ENCODE peak calls at places on chromosomes 16 and 17, in four cellular contexts. P, L, O and M are unnamed samples.

GRCh38 chr17:6473128-6473767 is 29.0 kb downstream of the PIMREG start:
- DNase-seq in P (peak; percentile 88), L (peak; percentile 84), O (peak; percentile 65), M (peak; percentile 81)

GRCh38 chr17:83083368-83084201 is 4.2 kb downstream of the METRNL start:
- DNase-seq in P (no peak), L (no peak), O (no peak), M (no peak)

GRCh38 chr16:89445166-89445565 is 45.2 kb downstream of the ANKRD11 start:
- DNase-seq in P (no peak), L (no peak), O (no peak), M (no peak)

GRCh38 chr16:58492066-58492465 is 7.9 kb upstream of the NDRG4 start:
- DNase-seq in P (no peak), L (no peak), O (no peak), M (no peak)

GRCh38 chr17:44589316-44590071 is 32.2 kb downstream of the FZD2 start:
- DNase-seq in P (no peak), L (no peak), O (no peak), M (no peak)

GRCh38 chr16:89292443-89293078 is 75.1 kb downstream of the ZNF778 start:
- DNase-seq in P (peak; percentile 76), L (peak; percentile 71), O (no peak), M (no peak)

GRCh38 chr17:38851434-38851833 is 2.1 kb downstream of the RPL23 start:
- DNase-seq in P (no peak), L (no peak), O (no peak), M (no peak)

GRCh38 chr16:16004314-16004749 is 54.9 kb downstream of the ABCC1 start:
- DNase-seq in P (no peak), L (no peak), O (no peak), M (no peak)

GRCh38 chr17:29880031-29880430 is 50.0 kb downstream of the SSH2 start:
- DNase-seq in P (no peak), L (no peak), O (no peak), M (no peak)

GRCh38 chr17:72702136-72702735 is 390.3 kb downstream of the SLC39A11 start:
- DNase-seq in P (no peak), L (no peak), O (no peak), M (no peak)

GRCh38 chr17:72724375-72724774 is 368.1 kb downstream of the SLC39A11 start:
- DNase-seq in P (no peak), L (no peak), O (no peak), M (no peak)

GRCh38 chr16:86753399-86753798 is 175.1 kb downstream of the FOXL1 start:
- DNase-seq in P (no peak), L (no peak), O (no peak), M (no peak)

GRCh38 chr16:1340730-1341494 is 7.5 kb downstream of the BAIAP3 start:
- DNase-seq in P (no peak), L (no peak), O (no peak), M (no peak)

DNA sequence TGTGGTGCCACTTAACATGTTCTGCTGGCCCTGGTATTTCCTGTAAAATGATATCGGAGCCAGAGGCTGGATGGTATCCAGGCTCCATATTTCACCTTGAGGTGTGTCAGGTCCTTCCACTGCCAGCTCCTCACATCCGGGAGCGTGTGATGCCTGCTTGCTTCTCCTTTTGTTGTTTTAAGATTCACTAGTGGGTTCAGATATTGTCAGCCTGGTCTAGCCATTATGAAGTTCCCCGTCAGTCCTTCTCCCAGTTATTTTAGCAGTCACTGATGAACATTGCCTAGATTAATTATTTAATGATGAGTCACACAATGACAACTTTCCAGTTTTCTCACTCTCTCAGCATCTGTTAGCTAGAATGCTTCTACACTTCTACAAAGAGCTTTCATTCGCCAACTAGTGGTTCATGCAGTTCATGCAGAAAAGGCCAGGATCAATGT is 11.3 kb downstream of the DNAAF1 start:
- DNase-seq in P (no peak), L (no peak), O (no peak), M (no peak)
- TF ChIP-seq CTCF in P (no peak), L (no peak), O (no peak), M (no peak)

DNA sequence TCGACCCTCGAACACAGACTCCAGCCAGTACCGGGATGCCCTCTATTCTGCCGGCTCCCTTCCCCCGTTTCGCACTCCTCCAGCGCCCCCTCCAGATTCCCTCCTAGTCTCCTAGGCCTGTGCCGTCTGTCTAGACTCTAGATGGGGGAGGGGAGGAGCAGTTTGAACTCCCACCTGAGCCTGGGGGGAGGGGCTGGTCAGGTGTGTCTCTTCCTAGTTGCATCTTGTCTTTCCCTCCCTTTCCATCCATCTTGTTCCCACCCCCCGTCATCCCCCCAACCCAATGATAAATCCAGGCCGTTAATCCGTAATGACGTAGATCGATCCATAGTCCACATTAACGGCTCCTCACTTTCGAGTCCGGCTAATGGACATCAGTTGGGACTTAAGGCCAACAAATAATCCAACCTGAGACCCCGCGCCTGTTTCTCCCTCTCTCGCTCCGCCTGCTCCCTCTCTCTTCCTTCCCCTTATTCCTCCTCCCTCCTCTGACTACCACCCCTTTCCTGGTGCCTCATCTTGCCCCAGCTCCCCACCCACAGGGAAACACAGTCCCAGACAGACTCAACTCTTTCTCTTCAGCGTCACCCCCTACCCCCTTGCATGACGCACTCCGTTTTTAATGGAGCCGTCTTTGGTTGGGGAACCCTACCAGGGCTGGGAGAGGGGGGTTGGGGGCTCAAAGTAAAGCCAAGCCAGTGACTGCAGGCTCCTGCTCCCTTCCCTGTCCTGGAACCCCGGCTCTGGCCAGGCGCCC is 3.3 kb upstream of the HOXB5 start:
- DNase-seq in P (no peak), L (no peak), O (no peak), M (no peak)
- H3K27me3 ChIP-seq in P (peaks cover 71% of the 10 kb centered on the region), L (peaks cover 3% of the 10 kb centered on the region), O (peaks cover 100% of the 10 kb centered on the region), M (no peaks in the 10 kb centered on the region)

DNA sequence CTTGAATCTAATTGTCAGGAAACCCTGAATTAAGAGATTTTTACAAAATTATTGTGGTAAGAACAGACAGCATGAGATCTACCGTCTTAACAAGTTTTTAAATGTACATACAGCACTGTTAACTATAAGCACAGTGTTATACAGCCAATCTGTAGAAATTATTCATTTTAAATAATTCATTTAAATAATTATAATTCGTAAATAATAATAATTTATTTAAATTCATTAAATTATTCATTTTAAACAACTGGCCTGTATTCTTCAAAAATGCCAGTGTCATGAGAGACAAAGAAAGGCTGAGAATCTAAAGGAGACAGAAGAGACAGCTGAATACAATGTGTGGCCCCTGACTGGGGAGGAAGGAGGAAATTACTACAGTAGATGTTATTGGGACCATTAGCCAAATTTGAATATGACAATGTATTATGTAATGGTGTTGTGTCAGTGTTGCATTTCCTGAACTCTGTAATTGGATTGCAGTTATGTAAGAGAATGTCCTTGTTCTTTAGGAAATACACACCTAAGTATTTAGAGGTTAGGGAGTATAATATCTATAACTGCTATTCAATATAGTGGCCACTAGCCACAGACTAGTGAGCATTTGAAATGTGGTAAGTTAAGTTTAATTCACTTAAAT is 2.3 kb downstream of the RSAD1 start:
- DNase-seq in P (no peak), L (no peak), O (no peak), M (no peak)
- H3K4me1 ChIP-seq in P (peaks cover 7% of the 10 kb centered on the region), L (peaks cover 39% of the 10 kb centered on the region), O (peaks cover 54% of the 10 kb centered on the region), M (peaks cover 27% of the 10 kb centered on the region)

GRCh38 chr16:67147437-67148140 is 3.2 kb downstream of the B3GNT9 start:
- DNase-seq in P (no peak), L (no peak), O (no peak), M (no peak)
- TF ChIP-seq CTCF in P (no peak), L (no peak), O (no peak), M (no peak)

GRCh38 chr17:74116087-74116717 is 87.3 kb upstream of the RPL38 start:
- DNase-seq in P (no peak), L (no peak), O (no peak), M (no peak)
- H3K27me3 ChIP-seq in P (no peaks in the 10 kb centered on the region), L (no peaks in the 10 kb centered on the region), O (peaks cover 38% of the 10 kb centered on the region), M (no peaks in the 10 kb centered on the region)

GRCh38 chr17:40552806-40553693 is 12.2 kb downstream of the CCR7 start:
- DNase-seq in P (no peak), L (peak; percentile 20), O (no peak), M (no peak)
- H3K4me1 ChIP-seq in P (peaks cover 57% of the 10 kb centered on the region), L (peaks cover 57% of the 10 kb centered on the region), O (peaks cover 95% of the 10 kb centered on the region), M (peaks cover 4% of the 10 kb centered on the region)

GRCh38 chr17:688100-688989 is 26.3 kb downstream of the VPS53 start:
- DNase-seq in P (no peak), L (no peak), O (peak; percentile 32), M (no peak)
- TF ChIP-seq CTCF in P (no peak), L (no peak), O (peak; percentile 10), M (no peak)